ENCODE peak calls at places on chromosomes 13 and 19, in four cellular contexts. Q is neuronal stem cell, L is IMR-90, D is H9. J is an unnamed sample.

GRCh38 chr19:5534787-5535586 is 32.8 kb downstream of the TINCR start:
- DNase-seq in D (peak; percentile 57), L (peak; percentile 12), Q (no peak), J (no peak)

GRCh38 chr13:23695711-23696512 is 125.7 kb downstream of the TNFRSF19 start:
- DNase-seq in D (peak; percentile 59), Q (no peak), L (no peak), J (no peak)

GRCh38 chr13:110563463-110563774 is 1.9 kb upstream of the RAB20 start:
- DNase-seq in Q (no peak), L (no peak), D (no peak), J (no peak)

GRCh38 chr19:19320362-19321142 is at the start of the genes MAU2 and SUGP1:
- DNase-seq in L (peak; percentile 90), Q (peak; percentile 87), D (peak; percentile 92), J (peak; percentile 96)

GRCh38 chr19:47036233-47036651 is 12.2 kb downstream of the TMEM160 start:
- DNase-seq in D (no peak), Q (no peak), L (no peak), J (no peak)

GRCh38 chr13:41652735-41653361 is 195.5 kb downstream of the RGCC start:
- DNase-seq in L (peak; percentile 79), D (no peak), Q (peak; percentile 12), J (peak; percentile 64)

GRCh38 chr13:36879218-36879938 is 40.7 kb downstream of the SMAD9 start:
- DNase-seq in L (no peak), Q (no peak), D (no peak), J (no peak)

GRCh38 chr13:49292742-49293498 is 45.2 kb downstream of the CDADC1 start:
- DNase-seq in D (no peak), L (peak; percentile 96), Q (no peak), J (peak; percentile 74)

GRCh38 chr13:90943961-90944360 is 403.5 kb upstream of the MIR17HG start:
- DNase-seq in L (no peak), D (no peak), Q (no peak), J (no peak)

GRCh38 chr13:30354481-30355404 is 47.4 kb upstream of the KATNAL1 start:
- DNase-seq in L (no peak), Q (no peak), D (no peak), J (no peak)

GRCh38 chr13:25232937-25233515 is 54.3 kb downstream of the MTMR6 start:
- DNase-seq in Q (no peak), D (no peak), L (peak; percentile 21), J (peak; percentile 33)

GRCh38 chr13:112777637-112778406 is 88.0 kb downstream of the ATP11A start:
- DNase-seq in D (no peak), L (no peak), Q (no peak), J (no peak)

GRCh38 chr13:48646791-48647190 is 6.9 kb upstream of the CYSLTR2 start:
- DNase-seq in D (peak; percentile 33), Q (no peak), L (no peak), J (no peak)

GRCh38 chr19:3324405-3324856 is 42.0 kb upstream of the NFIC start:
- DNase-seq in L (no peak), D (peak; percentile 73), Q (no peak), J (peak; percentile 44)

GRCh38 chr13:111549464-111549863 is 229.0 kb downstream of the TEX29 start:
- DNase-seq in D (no peak), Q (no peak), L (no peak), J (no peak)

GRCh38 chr13:67298297-67298696 is 68.2 kb upstream of the PCDH9 start:
- DNase-seq in L (peak; percentile 67), D (no peak), Q (no peak), J (no peak)

GRCh38 chr19:5334366-5334739 is 6.3 kb downstream of the PTPRS start:
- DNase-seq in D (no peak), L (no peak), Q (no peak), J (no peak)

GRCh38 chr19:28444371-28444770 is 768.6 kb downstream of the UQCRFS1 start:
- DNase-seq in D (no peak), L (no peak), Q (no peak), J (no peak)
- H3K18ac ChIP-seq in D (no peak overlapping the region), L (no peak overlapping the region), Q (no peak overlapping the region), J (no peak overlapping the region)

GRCh38 chr19:43595999-43596841 is at the start of the genes IRGQ and ZNF576:
- DNase-seq in D (peak; percentile 100), L (peak; percentile 99), Q (peak; percentile 100), J (peak; percentile 99)
- H4K91ac ChIP-seq in D (no peak within 1 kb of the TSS), L (peak within 1 kb of the TSS; percentile 90), Q (no peak within 1 kb of the TSS), J (peak within 1 kb of the TSS; percentile 62)

GRCh38 chr19:1027953-1028902 is 1.8 kb downstream of the CNN2 start:
- DNase-seq in D (peak; percentile 77), Q (peak; percentile 79), L (peak; percentile 95), J (peak; percentile 95)
- H3K18ac ChIP-seq in D (peak overlapping the region; percentile 100), Q (peak overlapping the region; percentile 92), L (peak overlapping the region; percentile 90), J (peak overlapping the region; percentile 99)

DNA sequence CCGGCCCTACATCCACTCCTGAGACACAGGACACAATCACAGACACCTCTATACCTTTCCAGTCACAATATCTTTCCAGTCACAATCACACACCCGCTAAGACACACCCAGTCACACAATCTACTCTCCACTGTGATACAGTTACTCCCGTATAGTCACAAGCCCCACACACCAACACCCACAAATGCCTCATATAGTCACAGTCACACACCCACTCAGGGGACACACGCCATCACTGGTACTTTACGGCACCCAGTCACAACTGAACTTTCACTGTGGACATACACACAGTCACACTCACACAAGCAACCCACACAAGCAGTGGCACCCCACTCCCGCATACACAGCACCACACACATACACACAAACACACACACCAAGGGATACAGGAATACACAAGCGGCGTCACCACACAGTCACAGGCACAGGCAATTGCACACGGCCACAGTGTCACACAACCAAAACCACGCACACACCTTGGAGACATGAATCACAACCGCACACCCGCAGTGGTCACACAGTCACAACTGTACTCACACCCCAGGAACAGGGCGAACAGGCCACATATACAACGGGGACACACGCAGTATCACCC is 575 bp downstream of the ZNF565 start:
- DNase-seq in D (no peak), L (peak; percentile 45), Q (peak; percentile 1), J (no peak)
- H4K91ac ChIP-seq in D (no peak overlapping the region), L (peak overlapping the region; percentile 62), Q (peak overlapping the region; percentile 39), J (peak overlapping the region; percentile 83)

DNA sequence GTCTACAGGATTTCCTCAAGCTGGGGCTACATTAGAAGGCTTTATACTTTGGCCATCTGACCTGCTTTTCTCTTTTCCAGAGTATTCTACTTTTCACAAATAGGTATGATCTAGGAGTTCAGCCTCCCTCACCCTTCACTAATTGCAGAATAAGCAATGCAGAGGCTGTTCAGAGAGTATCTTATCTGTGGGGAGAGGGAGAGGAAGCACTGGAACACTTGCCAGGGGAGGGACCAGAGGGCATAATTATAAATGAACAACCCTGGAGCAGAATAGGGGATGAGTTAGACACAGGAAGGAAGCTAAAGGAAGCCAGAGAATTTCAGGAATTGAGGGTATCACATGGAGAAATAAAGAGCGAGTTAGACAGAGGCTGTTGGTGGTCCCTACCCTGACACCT is 29.9 kb downstream of the CEACAM1 start:
- DNase-seq in L (no peak), D (no peak), Q (no peak), J (no peak)
- H3K18ac ChIP-seq in L (no peak overlapping the region), D (no peak overlapping the region), Q (no peak overlapping the region), J (no peak overlapping the region)

DNA sequence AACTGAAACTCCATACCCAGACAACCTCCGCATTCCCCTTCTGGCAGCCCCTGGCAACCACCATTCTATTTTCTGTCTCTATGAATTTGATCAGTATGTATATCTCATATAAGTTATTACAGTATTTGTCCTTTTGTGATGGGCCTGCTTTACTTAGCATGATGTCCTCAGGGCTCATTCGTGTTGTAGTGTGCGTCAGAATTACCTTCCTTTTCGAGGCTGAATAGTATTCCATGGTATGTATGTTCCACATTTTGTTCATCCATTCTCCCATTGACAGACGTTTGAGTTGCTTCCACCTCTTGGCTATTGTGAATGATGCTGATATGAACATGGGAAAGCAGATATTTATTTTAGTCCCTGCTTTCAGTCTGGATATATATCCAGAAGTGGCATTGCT is 5.0 kb downstream of the PLEKHF1 start:
- DNase-seq in Q (no peak), L (no peak), D (no peak), J (no peak)
- H4K91ac ChIP-seq in Q (no peak overlapping the region), L (no peak overlapping the region), D (no peak overlapping the region), J (no peak overlapping the region)

GRCh38 chr19:14529254-14530004 is at the start of gene TECR:
- DNase-seq in L (peak; percentile 100), Q (peak; percentile 100), D (peak; percentile 100), J (peak; percentile 100)
- H3K18ac ChIP-seq in L (peak within 1 kb of the TSS; percentile 14), Q (peak within 1 kb of the TSS; percentile 93), D (peak within 1 kb of the TSS; percentile 92), J (peak within 1 kb of the TSS; percentile 98)

DNA sequence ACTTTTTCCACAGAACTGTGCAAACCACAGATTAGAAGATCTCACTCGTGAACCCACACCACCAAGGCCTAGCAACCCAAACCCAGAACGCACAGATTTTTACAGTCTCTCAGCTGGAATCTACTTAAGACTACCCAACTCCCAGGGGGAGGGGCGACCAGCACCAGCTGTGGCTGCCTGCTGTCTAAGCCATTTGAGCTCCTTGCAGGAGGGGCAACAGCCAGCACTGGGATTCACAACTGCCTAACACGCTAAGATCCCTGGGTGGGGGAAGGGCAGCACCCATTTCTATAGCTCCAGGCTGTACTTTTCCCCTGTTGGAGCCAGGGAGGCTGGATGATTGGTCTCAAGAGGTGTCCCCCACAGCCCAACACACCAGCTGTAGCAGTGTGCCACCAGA is 368.8 kb downstream of the SUCLA2 start:
- DNase-seq in L (no peak), D (peak; percentile 43), Q (no peak), J (no peak)
- H4K91ac ChIP-seq in L (no peak overlapping the region), D (no peak overlapping the region), Q (no peak overlapping the region), J (peak overlapping the region; percentile 43)

GRCh38 chr13:114228176-114228575 is 6.5 kb upstream of the CDC16 start:
- DNase-seq in Q (no peak), L (no peak), D (no peak), J (no peak)
- H3K18ac ChIP-seq in Q (no peak overlapping the region), L (no peak overlapping the region), D (no peak overlapping the region), J (no peak overlapping the region)

DNA sequence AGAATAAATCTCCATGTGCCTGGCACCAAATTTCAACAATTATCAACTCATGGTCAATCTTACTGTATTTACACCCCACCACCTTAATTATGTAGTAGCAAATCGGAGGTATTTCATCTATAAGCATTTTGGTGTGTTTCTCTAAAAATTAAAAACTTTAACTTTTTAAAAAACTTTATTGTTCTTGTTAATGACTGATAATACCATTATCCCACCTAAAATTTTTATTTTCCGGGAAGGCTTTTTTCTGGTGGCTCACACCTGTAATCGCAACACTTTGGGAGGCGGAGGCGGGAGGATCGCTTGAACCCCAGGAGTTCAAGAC is 453 bp upstream of the PDCD2L start:
- DNase-seq in L (no peak), D (no peak), Q (no peak), J (no peak)
- H4K91ac ChIP-seq in L (no peak overlapping the region), D (no peak overlapping the region), Q (no peak overlapping the region), J (no peak overlapping the region)